ENCODE peak calls at places on chromosomes 3 and 15, in five cellular contexts. H, K, B, V and S are unnamed samples.

GRCh38 chr3:43212914-43213611 is 73.3 kb upstream of the SNRK start:
- DNase-seq in H (no peak), K (no peak), B (no peak), V (no peak), S (no peak)

GRCh38 chr3:66997560-66998074 is 490 bp upstream of the KBTBD8 start:
- DNase-seq in H (no peak), K (peak; percentile 46), B (peak; percentile 25), V (no peak), S (no peak)

GRCh38 chr15:27808182-27808581 is 290.9 kb downstream of the OCA2 start:
- DNase-seq in H (no peak), K (no peak), B (no peak), V (no peak), S (no peak)

GRCh38 chr15:55683366-55683765 is 59.6 kb downstream of the PRTG start:
- DNase-seq in H (no peak), K (no peak), B (no peak), V (peak; percentile 68), S (no peak)

GRCh38 chr3:105891101-105891500 is 22.3 kb upstream of the CBLB start:
- DNase-seq in H (no peak), K (no peak), B (no peak), V (no peak), S (no peak)

GRCh38 chr3:45817788-45818523 is 21.6 kb upstream of the SLC6A20 start:
- DNase-seq in H (no peak), K (peak; percentile 53), B (peak; percentile 23), V (peak; percentile 90), S (no peak)

GRCh38 chr3:4765212-4765611 is 214.0 kb upstream of the BHLHE40 start:
- DNase-seq in H (no peak), K (no peak), B (no peak), V (no peak), S (no peak)

GRCh38 chr3:13674538-13675185 is 125.7 kb downstream of the FBLN2 start:
- DNase-seq in H (no peak), K (no peak), B (no peak), V (no peak), S (no peak)

GRCh38 chr3:145190138-145190537 is 970.8 kb downstream of the PLOD2 start:
- DNase-seq in H (no peak), K (no peak), B (no peak), V (no peak), S (no peak)

GRCh38 chr15:20348900-20349773 is 192.5 kb downstream of the GOLGA6L6 start:
- DNase-seq in H (peak; percentile 53), K (peak; percentile 59), B (no peak), V (no peak), S (no peak)

GRCh38 chr3:141526709-141527108 is 39.9 kb downstream of the RASA2 start:
- DNase-seq in H (no peak), K (no peak), B (no peak), V (no peak), S (no peak)

GRCh38 chr3:193488741-193489140 is 66.0 kb downstream of the ATP13A4 start:
- DNase-seq in H (no peak), K (no peak), B (no peak), V (no peak), S (no peak)

GRCh38 chr3:39147711-39148115 is 5.7 kb downstream of the CSRNP1 start:
- DNase-seq in H (no peak), K (no peak), B (no peak), V (peak; percentile 69), S (no peak)

GRCh38 chr3:171026584-171027293 is at the start of gene SLC2A2:
- DNase-seq in H (no peak), K (no peak), B (no peak), V (no peak), S (no peak)

GRCh38 chr15:92616621-92617179 is 38.9 kb downstream of the FAM174B start:
- DNase-seq in H (peak; percentile 53), K (no peak), B (no peak), V (peak; percentile 39), S (no peak)

GRCh38 chr3:29764059-29764458 is 483.2 kb downstream of the RBMS3 start:
- DNase-seq in H (no peak), K (no peak), B (no peak), V (peak; percentile 81), S (no peak)

GRCh38 chr15:68791431-68792283 is 29.0 kb downstream of the ANP32A start:
- DNase-seq in H (no peak), K (no peak), B (no peak), V (no peak), S (no peak)

GRCh38 chr3:173584093-173584833 is 186.7 kb downstream of the NLGN1 start:
- DNase-seq in H (no peak), K (no peak), B (no peak), V (peak; percentile 45), S (no peak)

GRCh38 chr3:73625124-73625665 is 454 bp upstream of the PDZRN3 start:
- DNase-seq in H (no peak), K (no peak), B (peak; percentile 57), V (peak; percentile 78), S (peak; percentile 54)

GRCh38 chr3:38404286-38404685 is 49.4 kb upstream of the ACVR2B start:
- DNase-seq in H (no peak), K (no peak), B (no peak), V (peak; percentile 72), S (peak; percentile 51)

GRCh38 chr15:85579011-85579701 is 198.8 kb downstream of the AKAP13 start:
- DNase-seq in H (no peak), K (no peak), B (no peak), V (peak; percentile 35), S (peak; percentile 52)

GRCh38 chr15:29440541-29440940 is 170.9 kb upstream of the NSMCE3 start:
- DNase-seq in H (no peak), K (no peak), B (no peak), V (no peak), S (no peak)

GRCh38 chr15:39102431-39102830 is 478.4 kb upstream of the THBS1 start:
- DNase-seq in H (no peak), K (no peak), B (no peak), V (no peak), S (no peak)

GRCh38 chr3:114756506-114757279 is 390.4 kb downstream of the ZBTB20 start:
- DNase-seq in H (no peak), K (no peak), B (no peak), V (peak; percentile 49), S (no peak)

GRCh38 chr3:115512565-115513410 is 110.5 kb upstream of the GAP43 start:
- DNase-seq in H (no peak), K (peak; percentile 48), B (peak; percentile 27), V (peak; percentile 55), S (peak; percentile 17)

GRCh38 chr3:124117486-124117885 is 125.6 kb upstream of the ROPN1 start:
- DNase-seq in H (no peak), K (no peak), B (no peak), V (peak; percentile 44), S (peak; percentile 21)

GRCh38 chr15:40354408-40355171 is 3.4 kb upstream of the DISP2 start:
- DNase-seq in H (no peak), K (no peak), B (no peak), V (peak; percentile 85), S (no peak)

GRCh38 chr3:22608093-22608492 is 595.0 kb upstream of the UBE2E2 start:
- DNase-seq in H (no peak), K (no peak), B (no peak), V (no peak), S (no peak)

GRCh38 chr3:124429129-124429815 is 301.0 kb upstream of the UMPS start:
- DNase-seq in H (no peak), K (no peak), B (no peak), V (peak; percentile 5), S (no peak)

GRCh38 chr15:82047493-82048446 is 2.0 kb upstream of the MEX3B start:
- DNase-seq in H (no peak), K (no peak), B (no peak), V (peak; percentile 29), S (no peak)

GRCh38 chr15:60590935-60591490 is 112.1 kb upstream of the ICE2 start:
- DNase-seq in H (peak; percentile 61), K (peak; percentile 68), B (peak; percentile 59), V (peak; percentile 42), S (peak; percentile 46)

GRCh38 chr3:166837535-166837934 is 542.6 kb downstream of the ZBBX start:
- DNase-seq in H (no peak), K (no peak), B (no peak), V (no peak), S (no peak)
- TF ChIP-seq CTCF in H (no peak), K (peak; percentile 14), B (no peak), V (no peak), S (peak; percentile 18)

GRCh38 chr15:57375827-57376694 is at the start of gene CGNL1:
- DNase-seq in H (no peak), K (peak; percentile 56), B (peak; percentile 66), V (peak; percentile 59), S (peak; percentile 39)
- H3K4me3 ChIP-seq in H (peak within 1 kb of the TSS; percentile 61), K (peak within 1 kb of the TSS; percentile 78), B (peak within 1 kb of the TSS; percentile 87), V (peak within 1 kb of the TSS; percentile 63), S (peak within 1 kb of the TSS; percentile 74)

DNA sequence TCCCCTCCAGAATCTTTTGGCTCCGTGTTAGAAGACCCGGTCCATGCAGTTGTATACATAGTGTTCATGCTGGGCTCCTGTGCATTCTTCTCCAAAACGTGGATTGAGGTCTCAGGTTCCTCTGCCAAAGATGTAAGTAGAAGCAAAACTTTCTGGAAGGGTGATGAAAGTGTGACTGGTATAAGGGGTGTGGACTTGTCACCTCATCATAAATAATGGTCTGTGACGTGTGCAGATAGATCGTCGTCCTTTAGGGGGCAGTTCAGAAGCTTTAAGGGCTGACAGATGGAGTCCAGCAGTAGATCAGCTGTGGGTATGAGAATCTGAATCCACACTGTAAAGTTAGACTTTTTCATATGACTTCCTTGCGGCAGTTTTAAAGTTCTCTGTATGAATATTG is 15.2 kb downstream of the SEC61A1 start:
- DNase-seq in H (no peak), K (no peak), B (no peak), V (no peak), S (no peak)
- TF ChIP-seq CTCF in H (no peak), K (no peak), B (no peak), V (no peak), S (no peak)

GRCh38 chr15:101246824-101247745 is 4.8 kb downstream of the CHSY1 start:
- DNase-seq in H (no peak), K (no peak), B (no peak), V (no peak), S (no peak)
- H3K4me3 ChIP-seq in H (peak overlapping the region; percentile 1), K (no peak overlapping the region), B (no peak overlapping the region), V (no peak overlapping the region), S (peak overlapping the region; percentile 28)

GRCh38 chr15:99407716-99408115 is 156.4 kb downstream of the LRRC28 start:
- DNase-seq in H (no peak), K (no peak), B (no peak), V (no peak), S (no peak)

GRCh38 chr15:99410477-99410876 is 155.3 kb upstream of the MEF2A start:
- DNase-seq in H (no peak), K (no peak), B (no peak), V (no peak), S (no peak)

GRCh38 chr15:99408236-99409096 is 157.2 kb downstream of the LRRC28 start:
- DNase-seq in H (no peak), K (no peak), B (peak; percentile 75), V (peak; percentile 93), S (peak; percentile 45)

GRCh38 chr15:99409560-99409959 is 156.2 kb upstream of the MEF2A start:
- DNase-seq in H (no peak), K (no peak), B (no peak), V (no peak), S (no peak)

GRCh38 chr15:99409097-99409473 is 156.7 kb upstream of the MEF2A start:
- DNase-seq in H (no peak), K (peak; percentile 78), B (no peak), V (peak; percentile 70), S (peak; percentile 67)
- TF ChIP-seq CTCF in H (peak; percentile 45), K (peak; percentile 67), B (no peak), V (peak; percentile 86), S (peak; percentile 77)